ENCODE peak calls at places on chromosomes 3 and 15, in eight cellular contexts. V, N, D, R, O, K, A and L are unnamed samples.

GRCh38 chr3:23549148-23549910 is 256.4 kb upstream of the UBE2E1 start:
- DNase-seq in R (no peak), N (no peak), D (no peak), V (peak), A (no peak), K (no peak), O (no peak), L (no peak)

GRCh38 chr3:77161098-77161497 is 121.2 kb downstream of the ROBO2 start:
- DNase-seq in K (no peak), D (no peak), A (no peak), O (no peak), R (no peak), V (no peak), N (no peak), L (no peak)

GRCh38 chr3:4504340-4505261 is 11.5 kb downstream of the ITPR1 start:
- DNase-seq in N (no peak), R (no peak), D (peak), K (no peak), V (peak), O (no peak), A (no peak), L (peak)

GRCh38 chr3:139199421-139200010 is 144.3 kb upstream of the MRPS22 start:
- DNase-seq in N (peak), R (no peak), K (no peak), A (no peak), O (no peak), D (no peak), V (no peak), L (no peak)

GRCh38 chr3:11145888-11146287 is 8.4 kb upstream of the HRH1 start:
- DNase-seq in V (peak), K (no peak), A (peak), N (peak), O (no peak), D (peak), R (no peak), L (peak)

GRCh38 chr3:168933614-168934013 is 729.9 kb downstream of the MECOM start:
- DNase-seq in D (peak), V (peak), N (peak), K (no peak), A (peak), R (no peak), O (no peak), L (peak)

GRCh38 chr3:184275961-184276910 is at the start of gene ECE2:
- DNase-seq in V (no peak), O (no peak), D (no peak), K (no peak), R (no peak), A (no peak), N (no peak), L (no peak)

GRCh38 chr15:67843092-67843501 is 3.3 kb upstream of the RNU6-1 start:
- DNase-seq in K (no peak), R (no peak), V (no peak), N (no peak), D (no peak), O (no peak), A (no peak), L (no peak)

GRCh38 chr3:21170964-21171363 is 580.0 kb downstream of the ZNF385D start:
- DNase-seq in N (peak), A (no peak), D (peak), R (no peak), O (no peak), V (peak), K (no peak), L (peak)

GRCh38 chr3:124033360-124034015 is 41.6 kb upstream of the ROPN1 start:
- DNase-seq in O (no peak), A (no peak), K (peak), R (no peak), V (peak), N (no peak), D (no peak), L (no peak)

GRCh38 chr3:66037986-66038369 is 740 bp downstream of the MAGI1 start:
- DNase-seq in V (peak), O (peak), A (no peak), R (peak), N (no peak), D (no peak), K (peak), L (no peak)

GRCh38 chr3:99933971-99934750 is 116.5 kb downstream of the CMSS1 start:
- DNase-seq in A (no peak), V (no peak), K (no peak), D (no peak), N (no peak), R (no peak), O (no peak), L (no peak)

GRCh38 chr3:156674911-156675743 is 737 bp downstream of the TIPARP start:
- DNase-seq in O (peak), N (peak), A (peak), D (peak), K (peak), R (peak), V (peak), L (peak)

GRCh38 chr3:132783152-132783551 is 60.9 kb upstream of the NPHP3 start:
- DNase-seq in D (no peak), V (no peak), O (no peak), K (no peak), N (peak), A (peak), R (no peak), L (peak)

GRCh38 chr15:65363766-65364165 is 14.0 kb downstream of the IGDCC3 start:
- DNase-seq in O (no peak), D (no peak), K (peak), A (no peak), R (no peak), N (no peak), V (no peak), L (no peak)

GRCh38 chr3:193897791-193898190 is 238.2 kb upstream of the HES1 start:
- DNase-seq in N (no peak), V (no peak), K (no peak), A (no peak), R (no peak), O (no peak), D (no peak), L (no peak)

GRCh38 chr3:197891-198491 is 1.4 kb downstream of the CHL1 start:
- DNase-seq in V (no peak), D (no peak), N (no peak), R (peak), A (no peak), O (no peak), K (peak), L (no peak)
- H3K4me3 ChIP-seq in V (no peak), D (peak), N (no peak), R (peak), A (peak), O (peak), K (peak), L (no peak)

DNA sequence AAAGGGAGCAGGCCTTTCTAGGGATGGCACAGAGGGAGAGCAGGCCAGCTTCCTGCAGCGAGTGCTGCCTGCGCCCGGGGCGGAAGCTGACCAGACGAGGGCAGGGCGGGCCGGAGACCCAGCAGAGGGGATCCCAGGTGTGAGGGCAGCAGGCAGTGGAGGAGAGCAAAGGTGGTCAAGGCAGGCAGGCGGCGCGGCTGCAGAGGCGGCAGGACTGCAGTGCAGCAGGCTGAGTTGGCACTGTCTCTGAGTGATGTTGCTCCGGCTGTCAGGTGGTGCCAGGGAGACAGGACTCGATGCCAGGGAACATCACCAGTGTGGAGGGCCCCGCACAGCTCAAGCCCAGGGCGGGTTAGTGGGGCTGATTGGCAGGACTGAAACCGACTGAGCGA is 22.3 kb upstream of the PLXNA1 start:
- DNase-seq in K (peak), A (no peak), N (no peak), R (peak), D (no peak), V (no peak), O (peak), L (no peak)
- TF ChIP-seq CTCF in K (no peak), A (no peak), N (no peak), R (no peak), D (no peak), V (no peak), O (no peak), L (no peak)

DNA sequence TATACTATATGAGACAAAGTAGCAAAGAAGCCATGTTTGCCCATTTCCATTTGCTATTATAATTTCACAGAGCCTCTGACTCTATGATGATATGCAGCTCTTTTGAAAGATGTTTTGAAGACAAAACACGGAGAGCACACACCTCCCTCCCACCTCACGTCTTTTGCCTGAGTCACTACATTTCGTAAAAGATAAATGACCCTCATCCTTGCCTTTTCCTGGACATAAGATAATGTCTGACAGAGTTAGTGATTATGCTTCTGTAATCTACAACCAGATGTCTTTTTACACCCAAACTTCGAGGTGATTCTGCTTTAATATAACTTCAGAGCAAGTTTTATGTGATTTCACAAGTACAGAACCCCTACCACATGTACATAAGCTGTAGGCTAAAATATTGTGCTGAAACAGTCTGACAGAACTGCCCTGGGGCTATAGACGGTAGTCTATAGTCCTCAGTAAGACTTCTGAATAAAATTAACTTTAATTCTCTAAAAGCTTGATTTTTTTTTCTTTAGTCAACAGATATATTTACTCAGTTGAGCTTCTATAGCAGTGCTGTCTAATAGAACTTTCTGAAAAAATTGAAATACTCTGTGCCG is 99.9 kb downstream of the CD200R1L start:
- DNase-seq in O (no peak), A (no peak), V (peak), N (peak), R (no peak), K (no peak), D (peak), L (peak)
- H3K4me3 ChIP-seq in O (no peak), A (no peak), V (no peak), N (no peak), R (no peak), K (no peak), D (no peak), L (no peak)

DNA sequence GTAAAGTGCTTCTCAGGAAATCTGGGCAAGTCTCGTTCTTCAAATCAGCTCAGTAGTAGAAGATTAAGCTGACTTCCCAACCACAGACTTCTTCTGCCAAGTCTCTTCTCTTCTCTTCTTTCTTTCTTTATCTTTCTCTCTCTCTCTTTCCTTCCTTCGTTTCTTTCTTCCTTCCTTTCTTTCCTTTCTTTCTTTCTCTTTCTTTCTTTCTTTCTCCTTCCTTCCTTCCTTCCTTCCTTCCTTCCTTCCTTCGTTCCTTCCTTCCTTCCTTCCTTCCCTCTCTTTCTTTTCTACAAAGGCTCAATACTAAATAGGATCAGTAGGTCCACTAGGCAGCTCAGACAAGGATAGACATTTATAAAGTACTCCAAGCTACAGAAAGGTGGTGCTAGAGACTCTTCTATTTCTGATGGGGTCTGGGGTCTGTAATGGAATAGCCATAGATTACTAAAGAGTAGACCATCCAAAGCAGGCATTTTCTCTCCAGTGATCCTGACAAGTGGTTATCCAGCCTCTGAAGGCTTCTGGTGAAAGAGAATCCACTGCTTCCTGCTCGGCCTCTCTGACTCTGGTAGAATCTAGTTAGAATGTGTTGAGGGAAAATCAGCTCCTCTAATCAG is 100.8 kb downstream of the TPRG1 start:
- DNase-seq in K (no peak), N (peak), A (no peak), O (no peak), V (no peak), R (no peak), D (no peak), L (no peak)
- TF ChIP-seq CTCF in K (no peak), N (peak), A (peak), O (no peak), V (peak), R (no peak), D (peak), L (peak)

GRCh38 chr3:33663042-33663441 is 55.0 kb downstream of the CLASP2 start:
- DNase-seq in V (peak), R (no peak), D (no peak), N (no peak), A (no peak), O (no peak), K (no peak), L (no peak)

GRCh38 chr3:33664195-33664594 is 53.9 kb downstream of the CLASP2 start:
- DNase-seq in A (peak), D (peak), V (peak), O (no peak), K (no peak), N (peak), R (no peak), L (peak)

GRCh38 chr3:33658971-33659848 is 58.8 kb downstream of the CLASP2 start:
- DNase-seq in V (peak), A (peak), R (peak), D (peak), O (peak), K (peak), N (peak), L (peak)

GRCh38 chr3:33658039-33658438 is 60.0 kb downstream of the CLASP2 start:
- DNase-seq in N (no peak), K (no peak), R (no peak), A (no peak), O (no peak), V (no peak), D (no peak), L (no peak)

GRCh38 chr3:33660035-33660434 is 58.0 kb downstream of the CLASP2 start:
- DNase-seq in R (no peak), N (no peak), K (no peak), O (no peak), A (peak), V (no peak), D (no peak), L (no peak)
- H3K4me3 ChIP-seq in R (peak), N (no peak), K (peak), O (peak), A (no peak), V (no peak), D (no peak), L (peak)

GRCh38 chr3:8900065-8900464 is 63.2 kb downstream of the RAD18 start:
- DNase-seq in V (no peak), D (peak), K (no peak), N (peak), A (no peak), O (no peak), R (no peak), L (no peak)
- TF ChIP-seq CTCF in V (no peak), D (no peak), K (no peak), N (no peak), A (no peak), O (no peak), R (no peak), L (no peak)

GRCh38 chr3:170360476-170360875 is 3.0 kb downstream of the SKIL start:
- DNase-seq in O (no peak), N (no peak), R (no peak), K (no peak), V (no peak), A (no peak), D (no peak), L (peak)
- H3K4me3 ChIP-seq in O (peak), N (peak), R (no peak), K (peak), V (no peak), A (peak), D (no peak), L (peak)

DNA sequence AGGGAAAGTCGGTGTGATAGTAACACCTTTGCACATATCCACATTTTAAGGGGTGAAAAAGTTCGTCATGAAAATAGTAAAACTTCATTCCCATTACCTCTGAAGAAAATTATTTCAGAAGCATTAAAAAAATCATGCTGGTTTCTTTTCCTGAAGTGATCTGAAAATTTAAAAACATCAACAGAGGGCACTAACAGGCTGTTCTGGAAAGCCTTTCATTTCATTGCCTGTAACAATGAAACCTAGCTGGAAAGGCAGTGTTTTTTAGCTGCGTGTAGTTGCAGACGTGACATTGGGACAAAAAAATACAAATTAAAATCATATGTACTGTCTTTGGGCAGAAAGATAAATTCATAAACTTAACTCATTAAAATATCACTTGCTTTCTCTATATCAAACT is 993.8 kb downstream of the GBE1 start:
- DNase-seq in N (peak), V (no peak), D (no peak), O (no peak), R (no peak), A (no peak), K (no peak), L (peak)
- TF ChIP-seq CTCF in N (peak), V (no peak), D (no peak), O (no peak), R (no peak), A (no peak), K (no peak), L (no peak)